ENCODE peak calls at places on chromosomes 16 and 17, in six cellular contexts. One of them, this sample, is unnamed.
A peak's percentile ranks its signal among the peaks of the same experiment; 100 is the strongest.

GRCh38 chr16:70745536-70746025 is 55.4 kb downstream of the VAC14 start:
- DNase-seq in MM.1S: no peak
- DNase-seq in HCT116: no peak
- DNase-seq in GM23338: no peak
- DNase-seq in neural progenitor cell: no peak
- DNase-seq in hepatocyte: no peak
- DNase-seq in this sample: no peak

GRCh38 chr16:75764154-75764768 is 38.0 kb upstream of the CPHXL start:
- DNase-seq in hepatocyte: peak; percentile 79
- DNase-seq in GM23338: peak; percentile 85
- DNase-seq in HCT116: peak; percentile 60
- DNase-seq in MM.1S: peak; percentile 63
- DNase-seq in neural progenitor cell: peak; percentile 79
- DNase-seq in this sample: peak; percentile 88

GRCh38 chr17:68204736-68205135 is 43.1 kb upstream of the AMZ2 start:
- DNase-seq in neural progenitor cell: no peak
- DNase-seq in GM23338: no peak
- DNase-seq in hepatocyte: peak; percentile 36
- DNase-seq in MM.1S: no peak
- DNase-seq in HCT116: no peak
- DNase-seq in this sample: peak; percentile 59

GRCh38 chr17:40309031-40309937 is at the start of gene RARA:
- DNase-seq in GM23338: peak; percentile 95
- DNase-seq in MM.1S: no peak
- DNase-seq in hepatocyte: peak; percentile 70
- DNase-seq in HCT116: no peak
- DNase-seq in neural progenitor cell: peak; percentile 83
- DNase-seq in this sample: peak; percentile 58

GRCh38 chr17:44911133-44912001 is 3.9 kb downstream of the GFAP start:
- DNase-seq in hepatocyte: peak; percentile 76
- DNase-seq in HCT116: peak; percentile 35
- DNase-seq in MM.1S: peak; percentile 32
- DNase-seq in GM23338: peak; percentile 93
- DNase-seq in neural progenitor cell: peak; percentile 84
- DNase-seq in this sample: peak; percentile 56

GRCh38 chr17:2085648-2085949 is 30.7 kb downstream of the HIC1 start:
- DNase-seq in neural progenitor cell: no peak
- DNase-seq in hepatocyte: no peak
- DNase-seq in MM.1S: no peak
- DNase-seq in HCT116: no peak
- DNase-seq in GM23338: no peak
- DNase-seq in this sample: no peak

GRCh38 chr16:87954826-87955225 is 3.6 kb downstream of the BANP start:
- DNase-seq in HCT116: no peak
- DNase-seq in MM.1S: no peak
- DNase-seq in hepatocyte: no peak
- DNase-seq in neural progenitor cell: no peak
- DNase-seq in GM23338: no peak
- DNase-seq in this sample: no peak

GRCh38 chr16:70715113-70715711 is 29.4 kb upstream of the MTSS2 start:
- DNase-seq in hepatocyte: peak; percentile 86
- DNase-seq in neural progenitor cell: no peak
- DNase-seq in MM.1S: no peak
- DNase-seq in HCT116: no peak
- DNase-seq in GM23338: no peak
- DNase-seq in this sample: no peak

GRCh38 chr17:38870259-38871165 is 654 bp downstream of the LASP1 start:
- DNase-seq in neural progenitor cell: peak; percentile 76
- DNase-seq in HCT116: no peak
- DNase-seq in MM.1S: peak; percentile 75
- DNase-seq in GM23338: peak; percentile 80
- DNase-seq in hepatocyte: peak; percentile 88
- DNase-seq in this sample: peak; percentile 84

GRCh38 chr16:12518238-12519004 is 285.3 kb downstream of the CPPED1 start:
- DNase-seq in HCT116: no peak
- DNase-seq in MM.1S: no peak
- DNase-seq in hepatocyte: no peak
- DNase-seq in GM23338: no peak
- DNase-seq in neural progenitor cell: no peak
- DNase-seq in this sample: no peak

GRCh38 chr17:1644493-1645206 is 882 bp downstream of the SCARF1 start:
- DNase-seq in HCT116: no peak
- DNase-seq in MM.1S: no peak
- DNase-seq in hepatocyte: no peak
- DNase-seq in neural progenitor cell: no peak
- DNase-seq in GM23338: no peak
- DNase-seq in this sample: no peak

GRCh38 chr16:3490911-3491629 is 4.2 kb downstream of the C16orf90 start:
- DNase-seq in neural progenitor cell: no peak
- DNase-seq in MM.1S: no peak
- DNase-seq in hepatocyte: no peak
- DNase-seq in HCT116: no peak
- DNase-seq in GM23338: peak; percentile 53
- DNase-seq in this sample: peak; percentile 37

GRCh38 chr16:9845661-9846361 is 336.4 kb downstream of the GRIN2A start:
- DNase-seq in neural progenitor cell: no peak
- DNase-seq in hepatocyte: no peak
- DNase-seq in HCT116: no peak
- DNase-seq in MM.1S: no peak
- DNase-seq in GM23338: no peak
- DNase-seq in this sample: no peak

GRCh38 chr16:24737916-24738594 is 8.6 kb downstream of the TNRC6A start:
- DNase-seq in hepatocyte: no peak
- DNase-seq in neural progenitor cell: no peak
- DNase-seq in GM23338: no peak
- DNase-seq in HCT116: no peak
- DNase-seq in MM.1S: no peak
- DNase-seq in this sample: no peak
- H3K4me1 ChIP-seq in hepatocyte: peaks cover 15% of the 10 kb centered on the region
- H3K4me1 ChIP-seq in neural progenitor cell: peaks cover 3% of the 10 kb centered on the region
- H3K4me1 ChIP-seq in GM23338: peaks cover 88% of the 10 kb centered on the region
- H3K4me1 ChIP-seq in HCT116: peaks cover 24% of the 10 kb centered on the region
- H3K4me1 ChIP-seq in MM.1S: peaks cover 4% of the 10 kb centered on the region
- H3K4me1 ChIP-seq in this sample: peaks cover 9% of the 10 kb centered on the region

GRCh38 chr17:46822388-46822921 is 4.0 kb upstream of the WNT3 start:
- DNase-seq in GM23338: peak; percentile 79
- DNase-seq in MM.1S: peak; percentile 27
- DNase-seq in hepatocyte: no peak
- DNase-seq in HCT116: peak; percentile 12
- DNase-seq in neural progenitor cell: no peak
- DNase-seq in this sample: peak; percentile 49
- H3K4me2 ChIP-seq in GM23338: peak overlapping the region; percentile 94
- H3K4me2 ChIP-seq in MM.1S: no peak overlapping the region
- H3K4me2 ChIP-seq in hepatocyte: no peak overlapping the region
- H3K4me2 ChIP-seq in HCT116: peak overlapping the region; percentile 72
- H3K4me2 ChIP-seq in neural progenitor cell: no peak overlapping the region
- H3K4me2 ChIP-seq in this sample: no peak overlapping the region

GRCh38 chr16:7325835-7326234 is 6.8 kb upstream of the RBFOX1 start:
- DNase-seq in neural progenitor cell: no peak
- DNase-seq in hepatocyte: no peak
- DNase-seq in MM.1S: no peak
- DNase-seq in GM23338: no peak
- DNase-seq in HCT116: no peak
- DNase-seq in this sample: no peak
- TF ChIP-seq EZH2phosphoT487 in neural progenitor cell: no peak
- TF ChIP-seq EZH2phosphoT487 in hepatocyte: no peak
- TF ChIP-seq EZH2phosphoT487 in MM.1S: no peak
- TF ChIP-seq EZH2phosphoT487 in GM23338: no peak
- TF ChIP-seq EZH2phosphoT487 in HCT116: no peak
- TF ChIP-seq EZH2phosphoT487 in this sample: no peak

DNA sequence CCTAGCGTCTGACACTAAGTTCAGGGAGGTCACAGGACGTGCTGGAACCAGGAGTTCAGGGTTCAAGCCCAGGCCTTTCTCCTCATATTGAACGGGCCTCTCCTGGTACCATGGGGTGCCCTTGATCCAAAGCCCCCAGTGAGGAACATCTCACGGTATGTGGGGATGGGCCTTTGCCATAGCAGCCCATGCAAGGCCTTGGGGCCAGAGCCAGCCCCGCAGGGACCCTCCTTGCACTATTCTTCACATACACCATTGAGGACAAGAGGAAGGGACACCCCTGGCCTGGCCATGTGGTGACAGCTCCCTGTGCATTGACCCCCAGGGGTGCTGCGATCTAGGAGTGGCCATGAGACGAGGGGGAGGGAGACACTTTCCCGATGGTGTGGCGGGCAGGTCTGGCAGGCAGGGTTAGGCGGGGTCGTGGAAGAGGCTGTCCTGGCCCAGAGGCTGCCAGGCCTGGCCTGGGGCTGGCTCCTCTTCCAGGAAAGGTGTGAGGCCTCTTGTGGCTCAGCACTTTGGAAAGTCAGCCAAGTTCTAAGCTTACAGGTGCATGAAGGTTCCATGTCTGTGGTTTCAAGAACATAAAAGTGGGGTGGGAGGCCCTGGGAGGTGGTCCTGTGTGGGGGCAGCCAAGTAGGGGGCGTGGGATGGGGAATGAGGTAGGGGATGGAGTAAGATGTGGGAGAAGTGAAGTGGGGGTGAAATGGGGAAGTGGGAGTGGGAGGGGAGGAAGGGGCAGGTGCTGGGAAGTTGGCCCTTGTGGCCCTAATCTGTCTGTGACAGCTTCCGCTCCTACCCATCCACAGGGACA is 88.7 kb upstream of the CBX4 start:
- DNase-seq in HCT116: no peak
- DNase-seq in GM23338: no peak
- DNase-seq in hepatocyte: no peak
- DNase-seq in neural progenitor cell: no peak
- DNase-seq in MM.1S: no peak
- DNase-seq in this sample: no peak
- H3K4me1 ChIP-seq in HCT116: peaks cover 27% of the 10 kb centered on the region
- H3K4me1 ChIP-seq in GM23338: peaks cover 23% of the 10 kb centered on the region
- H3K4me1 ChIP-seq in hepatocyte: peaks cover 48% of the 10 kb centered on the region
- H3K4me1 ChIP-seq in neural progenitor cell: peaks cover 16% of the 10 kb centered on the region
- H3K4me1 ChIP-seq in MM.1S: no peaks in the 10 kb centered on the region
- H3K4me1 ChIP-seq in this sample: peaks cover 4% of the 10 kb centered on the region

GRCh38 chr17:8189041-8189710 is 804 bp downstream of the BORCS6 start:
- DNase-seq in GM23338: no peak
- DNase-seq in neural progenitor cell: peak; percentile 31
- DNase-seq in MM.1S: no peak
- DNase-seq in hepatocyte: peak; percentile 38
- DNase-seq in HCT116: no peak
- DNase-seq in this sample: no peak

GRCh38 chr17:8188408-8188839 is 1.6 kb downstream of the BORCS6 start:
- DNase-seq in hepatocyte: no peak
- DNase-seq in MM.1S: no peak
- DNase-seq in neural progenitor cell: no peak
- DNase-seq in HCT116: no peak
- DNase-seq in GM23338: no peak
- DNase-seq in this sample: no peak

GRCh38 chr17:8192070-8192815 is 2.3 kb upstream of the BORCS6 start:
- DNase-seq in MM.1S: peak; percentile 86
- DNase-seq in HCT116: no peak
- DNase-seq in neural progenitor cell: peak; percentile 93
- DNase-seq in GM23338: peak; percentile 97
- DNase-seq in hepatocyte: peak; percentile 90
- DNase-seq in this sample: peak; percentile 91

GRCh38 chr17:8189711-8190477 is at the start of gene BORCS6:
- DNase-seq in MM.1S: peak; percentile 97
- DNase-seq in GM23338: peak; percentile 99
- DNase-seq in neural progenitor cell: peak; percentile 98
- DNase-seq in hepatocyte: peak; percentile 98
- DNase-seq in HCT116: peak; percentile 96
- DNase-seq in this sample: peak; percentile 99

GRCh38 chr17:8190506-8190905 is 526 bp upstream of the BORCS6 start:
- DNase-seq in GM23338: no peak
- DNase-seq in MM.1S: no peak
- DNase-seq in neural progenitor cell: no peak
- DNase-seq in hepatocyte: no peak
- DNase-seq in HCT116: no peak
- DNase-seq in this sample: no peak
- H3K4me2 ChIP-seq in GM23338: peak overlapping the region; percentile 78
- H3K4me2 ChIP-seq in MM.1S: peak overlapping the region; percentile 75
- H3K4me2 ChIP-seq in neural progenitor cell: peak overlapping the region; percentile 68
- H3K4me2 ChIP-seq in hepatocyte: peak overlapping the region; percentile 72
- H3K4me2 ChIP-seq in HCT116: peak overlapping the region; percentile 94
- H3K4me2 ChIP-seq in this sample: peak overlapping the region; percentile 71

DNA sequence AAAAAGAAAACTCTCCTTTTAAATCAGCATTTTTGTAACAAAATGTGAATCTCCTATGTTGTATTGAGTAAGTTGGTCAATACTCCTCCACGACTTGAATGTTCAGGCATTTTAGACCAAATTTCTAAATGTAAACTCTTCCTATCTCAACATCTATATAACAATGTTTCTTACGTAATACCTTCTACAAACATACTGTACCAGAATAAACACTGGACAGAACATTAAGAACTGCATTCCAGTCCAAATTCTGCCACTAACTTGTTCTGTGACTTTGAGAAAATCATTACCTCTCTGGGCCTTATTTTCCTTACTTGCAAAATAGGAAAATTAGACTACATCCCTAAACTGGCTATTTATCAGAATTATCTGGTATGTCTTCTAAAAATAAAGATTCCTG is 40.1 kb downstream of the AKAP10 start:
- DNase-seq in MM.1S: no peak
- DNase-seq in GM23338: no peak
- DNase-seq in HCT116: no peak
- DNase-seq in neural progenitor cell: no peak
- DNase-seq in hepatocyte: no peak
- DNase-seq in this sample: no peak
- TF ChIP-seq EZH2phosphoT487 in MM.1S: no peak
- TF ChIP-seq EZH2phosphoT487 in GM23338: no peak
- TF ChIP-seq EZH2phosphoT487 in HCT116: no peak
- TF ChIP-seq EZH2phosphoT487 in neural progenitor cell: no peak
- TF ChIP-seq EZH2phosphoT487 in hepatocyte: no peak
- TF ChIP-seq EZH2phosphoT487 in this sample: no peak